ENCODE peak calls at places on chromosome 17, in six cellular contexts. Q is HCT116, C is astrocyte, R is ascending aorta, P is neural progenitor cell, F is bronchial epithelial cell. M is an unnamed sample. For H3K36me3, the result is how much of the 10 kb centered on the place peaks cover.

GRCh38 chr17:27817731-27818130 is 17.4 kb upstream of the NOS2 start:
- DNase-seq in R (no peak), Q (no peak), P (peak), C (no peak), F (peak), M (peak)

GRCh38 chr17:28860363-28860808 is 5.6 kb downstream of the ERAL1 start:
- DNase-seq in F (no peak), P (no peak), C (no peak), Q (no peak), R (no peak), M (no peak)

GRCh38 chr17:51707216-51707615 is 446.9 kb downstream of the UTP18 start:
- DNase-seq in Q (no peak), F (peak), C (no peak), P (no peak), R (no peak), M (no peak)

GRCh38 chr17:67080804-67081203 is 36.5 kb downstream of the CACNG1 start:
- DNase-seq in P (no peak), C (no peak), Q (no peak), R (no peak), F (no peak), M (no peak)

GRCh38 chr17:77371888-77372443 is 231.2 kb downstream of the SEC14L1 start:
- DNase-seq in P (peak), F (no peak), Q (no peak), C (no peak), R (no peak), M (no peak)

GRCh38 chr17:73155410-73156165 is 9.2 kb upstream of the SSTR2 start:
- DNase-seq in Q (no peak), F (no peak), C (no peak), P (peak), R (no peak), M (no peak)

GRCh38 chr17:50087246-50087911 is 7.8 kb upstream of the PDK2 start:
- DNase-seq in P (peak), R (no peak), Q (peak), F (peak), C (peak), M (peak)

GRCh38 chr17:66300956-66301355 is 1.5 kb upstream of the PRKCA start:
- DNase-seq in F (no peak), C (no peak), R (no peak), P (no peak), Q (no peak), M (no peak)

GRCh38 chr17:76264425-76264754 is 758 bp upstream of the UBALD2 start:
- DNase-seq in R (no peak), P (no peak), F (no peak), C (no peak), Q (no peak), M (no peak)

GRCh38 chr17:66677201-66677981 is 157.5 kb upstream of the CACNG5 start:
- DNase-seq in P (no peak), F (peak), Q (no peak), C (peak), R (no peak), M (peak)

GRCh38 chr17:29068828-29069227 is 25.9 kb downstream of the PIPOX start:
- DNase-seq in F (no peak), R (no peak), C (no peak), P (no peak), Q (no peak), M (no peak)

DNA sequence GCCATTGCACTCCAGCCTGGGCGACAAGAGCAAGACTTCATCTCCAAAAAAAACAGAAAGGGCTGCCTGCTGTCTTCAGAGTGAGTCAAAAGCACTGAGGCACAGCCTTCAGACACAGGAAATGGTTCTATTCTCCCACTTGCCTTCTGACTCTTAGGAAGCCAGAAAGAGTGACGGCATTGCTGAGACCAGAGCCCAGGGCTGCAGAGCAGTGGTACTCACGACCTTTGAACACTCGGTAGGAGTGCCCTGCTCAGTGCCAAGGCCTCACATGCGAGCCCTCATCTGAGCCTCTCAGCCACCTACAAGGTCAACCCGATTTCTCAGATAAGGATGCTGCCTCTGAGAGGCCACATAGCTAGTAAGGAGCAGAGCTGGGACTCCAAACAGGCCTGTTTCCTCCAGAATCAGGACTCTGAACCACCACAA is 3.5 kb upstream of the ITGAE start:
- DNase-seq in C (peak), Q (no peak), R (no peak), P (no peak), F (no peak), M (peak)
- H3K4me3 ChIP-seq in C (no peak), Q (no peak), R (no peak), P (no peak), F (no peak), M (no peak)

GRCh38 chr17:82776454-82776853 is 24.6 kb downstream of the TBCD start:
- DNase-seq in C (no peak), R (no peak), P (no peak), Q (no peak), F (no peak), M (no peak)
- H3K36me3 ChIP-seq in C (under half), R (under half), P (under half), Q (under half), F (under half), M (under half)

DNA sequence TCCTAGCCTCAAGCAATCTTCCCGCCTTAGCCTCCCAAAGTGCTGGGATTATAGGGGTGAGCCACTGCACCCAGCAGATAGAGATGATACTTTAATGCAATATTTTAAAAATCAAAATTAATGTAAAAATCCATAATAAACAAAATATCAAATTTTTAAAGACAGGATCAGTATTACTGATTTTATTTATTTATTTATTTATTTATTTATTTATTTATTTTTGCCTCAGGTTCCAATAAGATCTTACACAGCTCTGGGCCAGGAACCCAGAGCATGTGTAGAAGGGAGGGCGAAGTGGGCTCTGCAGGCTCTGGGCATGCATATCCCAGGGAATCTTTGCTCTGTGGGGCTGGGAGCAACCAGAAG is 41.6 kb downstream of the FZD2 start:
- DNase-seq in R (no peak), Q (no peak), F (no peak), P (no peak), C (no peak), M (no peak)
- TF ChIP-seq CTCF in R (no peak), Q (no peak), F (no peak), P (no peak), C (no peak), M (no peak)

DNA sequence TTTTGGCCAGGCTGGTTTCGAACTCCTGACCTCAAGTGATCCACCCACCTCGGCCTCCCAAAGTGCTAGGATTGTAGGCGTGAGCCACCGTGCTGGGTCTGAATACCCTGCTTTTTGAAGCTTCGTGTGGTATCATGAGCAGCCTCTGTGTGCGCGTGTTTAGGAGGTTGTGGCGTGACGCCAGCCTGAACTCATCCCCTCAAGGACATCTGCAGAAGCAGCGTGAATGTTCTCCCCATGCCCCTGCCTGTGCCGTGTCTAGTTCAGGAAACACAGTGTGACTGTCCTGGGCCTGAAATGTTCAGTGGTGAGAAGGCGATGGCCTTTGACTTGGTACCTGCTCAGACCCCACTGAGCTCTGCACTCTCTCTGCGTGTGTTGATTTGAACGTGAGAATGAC is 35.6 kb downstream of the RNF213 start:
- DNase-seq in R (no peak), Q (no peak), P (no peak), C (no peak), F (no peak), M (no peak)
- H3K4me3 ChIP-seq in R (no peak), Q (no peak), P (no peak), C (no peak), F (no peak), M (no peak)

GRCh38 chr17:45098869-45099616 is 33.3 kb downstream of the PLCD3 start:
- DNase-seq in F (peak), C (peak), P (peak), Q (peak), R (peak), M (peak)
- H3K36me3 ChIP-seq in F (half or more), C (half or more), P (under half), Q (under half), R (half or more), M (half or more)

M was measured in brain microvascular endothelial cell.